ENCODE peak calls at places on chromosomes 3 and 15, in nine cellular contexts. X, M, W, U, C, R, E, G and Q are unnamed samples. For H3K27me3, the result is how much of the 10 kb centered on the place peaks cover.

GRCh38 chr15:86892774-86893449 is 813.2 kb downstream of the AGBL1 start:
- DNase-seq in X (no peak), M (no peak), R (no peak), W (no peak), C (peak), U (no peak), E (no peak), G (peak), Q (no peak)

GRCh38 chr3:149965278-149965677 is 5.4 kb downstream of the PFN2 start:
- DNase-seq in X (peak), C (no peak), U (no peak), G (no peak), W (no peak), R (no peak), M (no peak), E (no peak), Q (no peak)

GRCh38 chr3:61649381-61650170 is 88.2 kb downstream of the PTPRG start:
- DNase-seq in E (no peak), C (no peak), R (no peak), U (no peak), X (no peak), M (no peak), W (no peak), G (no peak), Q (no peak)

GRCh38 chr3:175716451-175716850 is 857.3 kb downstream of the NAALADL2 start:
- DNase-seq in R (no peak), W (no peak), G (no peak), X (peak), M (no peak), E (no peak), C (no peak), U (no peak), Q (no peak)

GRCh38 chr15:38533416-38533915 is 31.1 kb downstream of the RASGRP1 start:
- DNase-seq in W (no peak), C (no peak), M (no peak), X (no peak), G (no peak), E (no peak), U (no peak), R (no peak), Q (no peak)

GRCh38 chr15:90857883-90858443 is 10.4 kb upstream of the FURIN start:
- DNase-seq in U (no peak), R (no peak), X (no peak), W (no peak), M (no peak), E (no peak), C (no peak), G (no peak), Q (no peak)

GRCh38 chr15:101676965-101677364 is 24.8 kb upstream of the TM2D3 start:
- DNase-seq in X (peak), G (no peak), U (no peak), E (no peak), C (no peak), M (no peak), W (no peak), R (no peak), Q (no peak)

GRCh38 chr15:101439285-101439919 is 50.1 kb downstream of the PCSK6 start:
- DNase-seq in W (no peak), M (peak), R (no peak), C (no peak), E (no peak), U (no peak), X (no peak), G (no peak), Q (no peak)

GRCh38 chr3:122902326-122902725 is 107.5 kb downstream of the SLC49A4 start:
- DNase-seq in R (no peak), W (no peak), G (no peak), E (no peak), M (no peak), U (no peak), C (no peak), X (no peak), Q (no peak)

GRCh38 chr3:50450135-50450911 is 53.1 kb downstream of the CACNA2D2 start:
- DNase-seq in C (no peak), M (peak), R (no peak), U (peak), G (no peak), X (peak), W (peak), E (peak), Q (no peak)

GRCh38 chr3:184242297-184242685 is 6.5 kb downstream of the ALG3 start:
- DNase-seq in X (no peak), R (no peak), U (no peak), M (no peak), W (peak), E (no peak), G (no peak), C (no peak), Q (no peak)

GRCh38 chr15:68335655-68336054 is 58.1 kb downstream of the FEM1B start:
- DNase-seq in W (peak), E (no peak), U (no peak), R (no peak), X (no peak), G (no peak), C (no peak), M (no peak), Q (no peak)

GRCh38 chr3:119148493-119149180 is 2.7 kb downstream of the TEX55 start:
- DNase-seq in G (no peak), R (no peak), C (no peak), W (no peak), M (no peak), E (no peak), X (peak), U (no peak), Q (no peak)

GRCh38 chr15:39270976-39271375 is 309.9 kb upstream of the THBS1 start:
- DNase-seq in E (no peak), M (no peak), G (no peak), U (no peak), W (no peak), X (peak), C (no peak), R (no peak), Q (no peak)

GRCh38 chr15:63195257-63196023 is 6.0 kb downstream of the RAB8B start:
- DNase-seq in W (no peak), G (no peak), X (no peak), U (no peak), E (no peak), R (no peak), C (no peak), M (no peak), Q (peak)

GRCh38 chr15:80512729-80513670 is 108.8 kb downstream of the ARNT2 start:
- DNase-seq in E (no peak), M (no peak), W (no peak), U (no peak), X (peak), C (no peak), R (no peak), G (no peak), Q (no peak)

GRCh38 chr3:147267431-147267830 is 138.9 kb downstream of the ZIC4 start:
- DNase-seq in C (no peak), E (no peak), X (peak), G (no peak), M (no peak), U (no peak), W (no peak), R (no peak), Q (no peak)

GRCh38 chr3:111605016-111605415 is 9.9 kb upstream of the ZBED2 start:
- DNase-seq in R (no peak), U (no peak), C (no peak), G (no peak), M (no peak), E (no peak), X (peak), W (no peak), Q (no peak)

GRCh38 chr3:164620423-164620822 is 457.9 kb downstream of the SI start:
- DNase-seq in U (no peak), X (no peak), R (no peak), G (no peak), W (no peak), C (no peak), M (no peak), E (no peak), Q (no peak)

GRCh38 chr3:3053974-3054373 is 56.2 kb downstream of the IL5RA start:
- DNase-seq in M (no peak), X (no peak), W (no peak), E (no peak), U (no peak), G (no peak), R (no peak), C (peak), Q (no peak)

GRCh38 chr3:24818055-24818454 is 323.4 kb upstream of the THRB start:
- DNase-seq in R (no peak), U (no peak), G (no peak), W (no peak), C (no peak), X (no peak), E (no peak), M (no peak), Q (no peak)

GRCh38 chr3:156787926-156788663 is 38.1 kb upstream of the LEKR1 start:
- DNase-seq in G (no peak), E (no peak), C (no peak), W (no peak), X (peak), U (no peak), R (no peak), M (no peak), Q (no peak)

GRCh38 chr3:136862611-136862951 is 573 bp downstream of the NCK1 start:
- DNase-seq in W (peak), U (peak), E (peak), R (peak), G (peak), M (peak), C (peak), X (peak), Q (peak)

GRCh38 chr3:170506556-170506955 is 79.3 kb downstream of the SLC7A14 start:
- DNase-seq in M (no peak), E (no peak), U (no peak), C (peak), W (no peak), X (peak), R (no peak), G (no peak), Q (no peak)

GRCh38 chr15:66006986-66007385 is 137.7 kb downstream of the RAB11A start:
- DNase-seq in C (no peak), U (no peak), X (peak), R (no peak), M (no peak), G (no peak), W (no peak), E (no peak), Q (no peak)

GRCh38 chr15:47035756-47036155 is 681.5 kb upstream of the SEMA6D start:
- DNase-seq in E (no peak), M (no peak), W (no peak), C (no peak), G (no peak), X (no peak), U (no peak), R (no peak), Q (no peak)

GRCh38 chr3:31968927-31969418 is 12.1 kb downstream of the OSBPL10 start:
- DNase-seq in W (no peak), G (no peak), C (no peak), U (no peak), X (peak), R (no peak), E (no peak), M (peak), Q (no peak)

GRCh38 chr15:90422043-90422442 is 34.0 kb downstream of the IQGAP1 start:
- DNase-seq in E (no peak), C (no peak), X (no peak), R (no peak), G (no peak), M (no peak), W (no peak), U (no peak), Q (no peak)

GRCh38 chr3:87317779-87318178 is 41.4 kb upstream of the POU1F1 start:
- DNase-seq in C (no peak), R (no peak), W (no peak), X (no peak), U (no peak), M (no peak), G (no peak), E (no peak), Q (no peak)

GRCh38 chr3:196431193-196432136 is 762 bp downstream of the UBXN7 start:
- DNase-seq in R (no peak), U (no peak), W (peak), E (no peak), C (peak), M (peak), G (no peak), X (peak), Q (no peak)

GRCh38 chr3:70800941-70801340 is 488.5 kb upstream of the MDFIC2 start:
- DNase-seq in X (no peak), C (no peak), R (no peak), E (no peak), G (no peak), M (no peak), U (no peak), W (no peak), Q (no peak)

GRCh38 chr15:89369548-89369947 is 34.9 kb upstream of the POLG start:
- DNase-seq in X (no peak), C (no peak), G (no peak), W (no peak), E (no peak), U (no peak), R (no peak), M (no peak), Q (no peak)
- H3K27me3 ChIP-seq in X (half or more), C (half or more), G (half or more), W (under half), E (half or more), U (half or more), R (half or more), M (half or more), Q (half or more)

DNA sequence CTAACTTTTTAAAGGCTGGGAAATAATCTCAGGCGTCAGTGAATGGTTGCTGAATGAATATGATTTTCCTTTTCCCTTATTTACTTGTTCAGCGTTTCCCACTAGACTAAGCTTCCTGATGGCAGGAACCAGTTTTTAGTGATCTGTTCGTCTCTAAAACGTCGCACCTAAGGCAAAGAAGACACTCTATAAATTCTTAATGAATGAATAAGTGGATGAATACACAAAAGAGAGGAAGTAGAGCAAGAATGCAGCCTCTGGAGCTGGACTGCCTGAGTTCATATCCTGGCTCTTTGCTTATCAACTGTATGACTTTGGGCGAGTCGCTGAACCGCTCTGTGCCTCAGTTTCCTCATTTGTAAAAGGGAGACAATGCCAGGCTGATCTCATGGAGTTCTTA is 38.7 kb downstream of the WNT7A start:
- DNase-seq in R (no peak), X (no peak), M (no peak), E (no peak), G (no peak), W (no peak), U (no peak), C (no peak), Q (no peak)
- H3K27me3 ChIP-seq in R (under half), X (under half), M (under half), E (under half), G (under half), W (under half), U (under half), C (under half), Q (under half)

DNA sequence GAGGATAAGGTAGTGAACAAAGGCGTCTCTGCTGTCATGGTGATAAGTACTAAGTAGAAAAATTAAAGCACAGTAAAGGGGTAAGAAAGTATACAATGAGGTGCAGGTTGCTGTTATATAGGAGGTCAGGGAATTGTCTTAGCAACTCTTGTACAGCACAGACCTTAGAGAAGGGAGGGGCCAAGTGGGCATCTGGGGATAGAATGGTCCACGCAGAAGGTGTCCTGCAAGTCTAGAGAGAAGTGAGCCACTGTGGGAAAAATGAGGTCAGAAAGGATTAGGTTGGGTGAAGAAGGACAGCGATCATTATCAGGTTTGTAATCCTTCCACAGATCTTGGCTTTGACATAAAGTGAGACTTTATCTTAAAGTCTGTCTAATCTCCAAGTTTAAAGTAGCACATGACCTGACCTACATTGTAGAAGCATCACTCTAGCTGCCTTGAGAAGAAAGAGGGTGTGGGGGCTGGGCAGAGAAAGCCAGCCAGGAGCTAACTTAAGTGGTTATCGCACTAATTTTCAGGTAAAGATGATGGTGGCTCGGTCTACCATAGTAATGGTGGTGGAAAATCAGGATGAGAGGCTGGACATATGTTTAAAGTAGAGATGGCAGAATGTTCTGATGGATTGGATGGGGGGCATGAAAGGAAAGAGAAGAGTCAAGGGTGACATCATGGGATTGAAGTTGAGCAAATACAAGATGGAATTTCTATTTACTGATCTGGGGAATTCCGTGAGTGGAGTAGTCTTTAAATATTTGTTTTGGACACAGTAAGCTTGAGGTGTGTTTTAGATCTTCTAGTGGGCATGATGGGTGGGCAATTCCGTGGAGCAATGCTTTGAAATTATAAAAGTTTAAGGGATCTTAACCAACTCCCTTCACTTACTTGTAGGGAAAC is 919.2 kb downstream of the ROBO1 start:
- DNase-seq in U (no peak), M (no peak), C (no peak), R (no peak), E (no peak), W (no peak), X (no peak), G (no peak), Q (no peak)
- H3K27me3 ChIP-seq in U (under half), M (under half), C (under half), R (under half), E (under half), W (under half), X (under half), G (under half), Q (under half)

GRCh38 chr3:14542656-14543055 is 2.5 kb upstream of the GRIP2 start:
- DNase-seq in G (no peak), W (no peak), E (no peak), R (no peak), U (no peak), M (no peak), X (no peak), C (no peak), Q (no peak)
- H3K27me3 ChIP-seq in G (under half), W (under half), E (under half), R (under half), U (under half), M (under half), X (under half), C (under half), Q (under half)

DNA sequence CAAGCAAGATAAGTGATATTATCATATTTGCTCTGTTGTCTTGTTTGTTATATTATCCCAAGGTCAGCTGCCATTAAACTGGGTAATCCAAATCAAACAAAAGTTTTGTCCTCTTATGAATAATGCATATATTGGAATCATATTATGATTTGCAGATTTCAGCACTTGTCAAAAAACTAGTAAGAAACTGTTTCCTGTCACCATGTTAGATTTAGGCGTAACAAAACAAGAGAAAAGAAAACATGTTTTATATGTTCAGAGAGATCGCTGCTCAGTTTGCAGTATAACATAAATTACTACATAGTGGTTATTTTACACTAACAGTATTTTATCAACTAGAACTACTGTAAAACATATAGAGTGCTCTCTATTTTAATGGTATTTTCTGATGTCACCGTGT is 123.4 kb upstream of the ICE2 start:
- DNase-seq in G (no peak), E (no peak), C (no peak), M (no peak), R (no peak), X (no peak), W (no peak), U (no peak), Q (no peak)
- H3K27me3 ChIP-seq in G (under half), E (under half), C (under half), M (under half), R (under half), X (under half), W (under half), U (under half), Q (under half)

GRCh38 chr15:79193157-79193948 is 89.2 kb upstream of the ANKRD34C start:
- DNase-seq in E (no peak), R (no peak), M (no peak), C (no peak), U (no peak), G (no peak), W (no peak), X (no peak), Q (no peak)
- H3K27me3 ChIP-seq in E (under half), R (under half), M (under half), C (under half), U (under half), G (under half), W (under half), X (under half), Q (under half)

DNA sequence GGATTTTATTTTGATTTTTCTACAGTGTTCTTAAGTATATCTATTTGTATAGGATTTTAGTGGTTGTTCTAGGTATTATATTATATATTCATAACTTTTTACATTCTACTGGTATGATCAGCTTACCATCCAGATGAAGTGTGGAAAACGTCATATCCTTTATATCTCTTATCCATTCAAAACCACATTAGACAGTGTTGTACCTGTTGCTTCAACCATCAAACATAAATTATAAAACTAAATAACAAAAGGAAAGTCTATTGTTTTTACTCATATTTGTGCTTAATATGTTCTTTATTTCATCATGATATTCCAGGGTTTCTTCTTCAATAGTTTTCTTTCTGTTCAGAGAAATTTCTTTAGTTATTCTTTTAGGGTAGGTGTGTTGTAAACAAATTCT is 191.4 kb downstream of the RPLP1 start:
- DNase-seq in R (no peak), W (no peak), M (no peak), E (no peak), C (no peak), G (no peak), U (no peak), X (no peak), Q (no peak)
- H3K27me3 ChIP-seq in R (under half), W (under half), M (under half), E (under half), C (under half), G (under half), U (under half), X (half or more), Q (under half)

DNA sequence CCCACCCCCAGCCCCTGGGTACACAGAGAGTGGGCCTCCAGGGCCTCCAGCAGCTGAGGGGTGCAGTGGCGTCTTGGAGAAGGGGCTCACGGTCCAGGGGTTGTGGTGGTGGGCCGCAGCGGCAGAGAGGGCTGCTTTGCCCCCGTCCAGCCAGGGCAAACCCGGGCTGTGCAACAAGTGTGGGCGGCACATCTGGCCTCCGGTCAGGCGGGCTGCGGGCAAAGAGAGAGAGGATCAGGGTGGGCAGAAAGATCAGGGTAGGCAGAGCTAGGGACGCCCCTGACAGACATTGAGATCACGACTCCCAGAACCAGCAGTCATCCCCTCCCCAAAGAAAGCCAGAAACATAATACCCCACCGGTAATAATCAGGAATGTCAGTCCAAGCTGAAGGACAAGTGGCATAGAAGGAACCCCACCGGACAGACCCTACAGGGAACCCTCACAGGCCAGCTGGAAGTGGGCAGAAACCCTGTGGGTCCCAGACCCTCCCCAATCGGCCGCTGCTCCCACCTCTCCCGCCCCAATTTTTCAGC is 6.8 kb downstream of the GATA2 start:
- DNase-seq in E (no peak), R (no peak), U (no peak), W (no peak), G (no peak), X (peak), C (no peak), M (no peak), Q (no peak)
- H3K27me3 ChIP-seq in E (half or more), R (half or more), U (half or more), W (under half), G (half or more), X (under half), C (half or more), M (half or more), Q (under half)

GRCh38 chr3:124526601-124527000 is 203.7 kb upstream of the UMPS start:
- DNase-seq in X (no peak), E (no peak), G (no peak), U (no peak), C (no peak), R (no peak), W (no peak), M (no peak), Q (no peak)
- H3K27me3 ChIP-seq in X (under half), E (under half), G (under half), U (under half), C (under half), R (under half), W (under half), M (under half), Q (under half)